ENCODE peak calls at places on chromosome 13, in five cellular contexts. D, U, Q, F and Y are unnamed samples.
A peak's percentile ranks its signal among the peaks of the same experiment; 100 is the strongest.

GRCh38 chr13:111429064-111429558 is 108.7 kb downstream of the TEX29 start:
- DNase-seq in U (no peak), Q (peak; percentile 82), F (peak; percentile 4), D (peak; percentile 37), Y (peak; percentile 37)

GRCh38 chr13:35489050-35489449 is 12.6 kb upstream of the MAB21L1 start:
- DNase-seq in Q (no peak), F (no peak), U (no peak), D (no peak), Y (no peak)

GRCh38 chr13:79987323-79987722 is 353.6 kb downstream of the SPRY2 start:
- DNase-seq in U (no peak), F (no peak), D (no peak), Q (no peak), Y (no peak)

GRCh38 chr13:44299544-44299943 is 74.1 kb upstream of the SERP2 start:
- DNase-seq in Q (no peak), U (no peak), D (no peak), F (no peak), Y (no peak)

GRCh38 chr13:49502954-49503353 is 7.2 kb downstream of the PHF11 start:
- DNase-seq in F (peak; percentile 21), U (no peak), D (no peak), Q (no peak), Y (no peak)

GRCh38 chr13:51298812-51299211 is 40.7 kb upstream of the SERPINE3 start:
- DNase-seq in Q (no peak), U (no peak), D (no peak), F (peak; percentile 26), Y (no peak)

GRCh38 chr13:48412100-48412556 is 785 bp downstream of the LPAR6 start:
- DNase-seq in F (peak; percentile 44), Q (no peak), U (no peak), D (no peak), Y (no peak)

GRCh38 chr13:113972451-113973217 is 1.2 kb downstream of the C13orf46 start:
- DNase-seq in D (no peak), F (no peak), U (no peak), Q (no peak), Y (no peak)

GRCh38 chr13:40667622-40667978 is 1.2 kb upstream of the FOXO1 start:
- DNase-seq in U (no peak), D (no peak), Q (no peak), F (no peak), Y (no peak)

GRCh38 chr13:103178986-103179695 is 112.9 kb upstream of the SLC10A2 start:
- DNase-seq in D (no peak), U (no peak), F (no peak), Q (no peak), Y (no peak)

GRCh38 chr13:40345654-40346372 is 320.6 kb downstream of the FOXO1 start:
- DNase-seq in F (no peak), Q (peak; percentile 46), D (no peak), U (no peak), Y (no peak)

DNA sequence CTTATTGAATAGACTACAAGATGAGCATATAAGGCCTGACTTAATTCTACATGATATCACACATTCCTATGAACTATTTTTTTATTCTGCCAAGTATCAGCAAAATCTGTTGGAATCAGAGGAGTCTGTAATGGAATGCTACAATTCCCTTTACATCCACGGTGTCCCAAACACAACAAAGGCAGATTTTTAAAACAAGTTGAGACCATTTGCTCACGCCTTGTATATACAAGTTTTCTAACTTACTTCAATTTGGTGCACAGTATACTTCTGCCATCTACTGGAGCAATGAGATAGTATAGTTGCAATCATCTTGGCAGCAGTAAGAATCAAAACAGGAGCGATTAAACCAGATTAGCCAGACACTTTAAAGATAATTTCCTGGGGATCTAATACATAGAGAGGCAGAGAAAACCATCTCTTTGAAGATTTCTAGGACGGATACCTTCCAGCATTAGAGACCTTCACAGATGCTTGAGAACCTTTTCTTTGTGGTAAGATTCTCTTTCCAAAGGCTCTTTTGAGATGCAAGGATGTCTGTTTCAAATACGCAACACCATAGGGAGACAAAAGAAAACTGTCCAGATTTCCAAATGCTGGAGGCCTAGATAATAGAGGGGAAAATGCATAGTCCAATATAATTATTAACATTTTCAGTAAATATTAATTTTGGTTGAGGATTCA is 302.0 kb upstream of the MIR17HG start:
- DNase-seq in D (no peak), U (no peak), F (peak; percentile 17), Q (no peak), Y (peak; percentile 5)
- H2BK12ac ChIP-seq in D (no peak overlapping the region), U (no peak overlapping the region), F (no peak overlapping the region), Q (no peak overlapping the region), Y (no peak overlapping the region)

DNA sequence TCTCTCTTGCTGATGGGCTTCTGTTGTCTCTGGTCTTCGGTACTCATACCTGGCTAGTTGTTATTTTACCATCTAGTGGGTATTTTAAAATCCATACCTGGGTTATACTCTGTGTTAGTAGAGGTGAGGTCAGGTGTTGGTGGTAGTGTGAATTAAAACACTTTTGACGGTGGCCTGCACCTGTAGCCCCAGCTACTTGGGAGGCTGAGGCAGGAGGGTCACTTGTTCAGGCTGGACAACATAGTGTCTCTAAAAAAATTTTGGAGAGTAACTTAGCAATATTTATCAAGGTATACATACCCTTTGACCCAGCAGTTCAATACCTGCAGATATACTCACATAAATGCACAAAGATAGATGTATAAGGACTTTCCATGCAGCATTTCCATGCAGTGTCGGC is 55.4 kb downstream of the GSX1 start:
- DNase-seq in U (no peak), D (no peak), F (no peak), Q (no peak), Y (no peak)
- H2BK12ac ChIP-seq in U (no peak overlapping the region), D (no peak overlapping the region), F (no peak overlapping the region), Q (no peak overlapping the region), Y (no peak overlapping the region)

GRCh38 chr13:66237411-66238062 is 992.6 kb downstream of the PCDH9 start:
- DNase-seq in F (no peak), D (no peak), Q (no peak), U (no peak), Y (peak; percentile 60)
- H2BK12ac ChIP-seq in F (no peak overlapping the region), D (no peak overlapping the region), Q (no peak overlapping the region), U (no peak overlapping the region), Y (no peak overlapping the region)

GRCh38 chr13:55615080-55615479 is 1525.6 kb upstream of the PRR20A start:
- DNase-seq in D (no peak), U (no peak), F (no peak), Q (no peak), Y (no peak)
- H2BK12ac ChIP-seq in D (no peak overlapping the region), U (no peak overlapping the region), F (no peak overlapping the region), Q (no peak overlapping the region), Y (no peak overlapping the region)

DNA sequence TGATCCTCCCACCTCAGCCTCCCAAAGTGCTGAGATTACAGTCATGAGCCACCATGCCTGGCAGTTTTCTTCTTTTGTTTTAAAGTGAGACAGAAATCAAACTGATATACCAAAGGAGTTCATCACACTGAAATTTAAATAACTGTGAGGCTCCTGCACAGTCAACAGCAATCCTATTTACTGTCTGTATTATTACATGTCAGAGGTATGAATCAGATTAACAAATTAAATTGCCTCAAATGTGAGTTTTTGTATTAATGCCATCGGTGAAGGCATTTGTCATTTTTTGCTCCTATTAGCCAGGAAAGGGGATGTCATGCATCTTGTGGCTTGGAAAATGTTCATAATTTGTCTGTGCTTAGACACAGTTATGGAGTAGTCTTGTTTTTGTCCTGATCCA is 20.4 kb downstream of the DCT start:
- DNase-seq in Q (no peak), F (no peak), U (no peak), D (no peak), Y (no peak)
- H2BK12ac ChIP-seq in Q (no peak overlapping the region), F (no peak overlapping the region), U (no peak overlapping the region), D (no peak overlapping the region), Y (no peak overlapping the region)

DNA sequence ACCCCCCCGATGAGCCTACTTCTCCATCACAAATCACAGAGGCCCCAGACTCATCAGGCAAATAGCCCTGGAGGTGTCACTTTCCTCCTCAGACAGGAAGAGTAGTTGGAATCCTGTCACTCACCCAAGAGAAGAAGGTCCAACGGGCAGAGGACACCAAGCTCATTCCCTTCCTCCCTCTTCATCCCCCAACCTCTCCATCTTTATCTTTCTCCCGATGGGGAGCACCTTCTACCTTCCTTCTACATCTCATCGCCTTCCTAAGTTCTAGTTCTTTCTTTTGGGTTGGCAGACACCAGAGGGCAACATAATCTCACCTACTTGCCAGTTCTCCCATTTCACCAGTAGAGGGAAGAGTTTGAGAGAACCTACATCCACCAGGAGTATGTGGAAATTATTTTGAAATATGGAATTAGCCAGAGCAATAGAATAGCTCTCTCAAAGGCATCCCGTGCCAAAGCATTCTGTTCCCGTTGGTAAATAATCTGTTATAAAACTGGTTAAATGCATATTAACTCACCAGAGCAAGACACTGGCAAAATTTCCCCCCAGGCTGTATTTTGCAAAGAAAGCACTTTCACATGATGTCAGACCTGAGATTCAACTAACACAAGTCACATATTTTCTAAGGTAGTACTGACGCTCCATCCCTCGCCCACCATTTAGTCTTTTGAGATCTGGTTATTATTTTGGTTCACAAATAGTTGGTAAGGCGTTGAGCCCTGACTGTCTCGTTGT is 55.0 kb downstream of the ZIC5 start:
- DNase-seq in Q (no peak), F (peak; percentile 72), D (peak; percentile 33), U (no peak), Y (no peak)
- H2BK12ac ChIP-seq in Q (no peak overlapping the region), F (no peak overlapping the region), D (no peak overlapping the region), U (peak overlapping the region; percentile 41), Y (peak overlapping the region; percentile 18)

GRCh38 chr13:94028234-94029145 is 451.0 kb downstream of the DCT start:
- DNase-seq in Q (no peak), U (no peak), F (peak; percentile 45), D (no peak), Y (no peak)

GRCh38 chr13:94033098-94033497 is 446.4 kb downstream of the DCT start:
- DNase-seq in D (no peak), Q (no peak), F (no peak), U (no peak), Y (no peak)

GRCh38 chr13:94031609-94032008 is 447.9 kb downstream of the DCT start:
- DNase-seq in U (no peak), D (no peak), Q (no peak), F (peak; percentile 44), Y (no peak)

GRCh38 chr13:94033830-94034642 is 445.4 kb downstream of the DCT start:
- DNase-seq in D (no peak), Q (no peak), F (no peak), U (no peak), Y (no peak)

DNA sequence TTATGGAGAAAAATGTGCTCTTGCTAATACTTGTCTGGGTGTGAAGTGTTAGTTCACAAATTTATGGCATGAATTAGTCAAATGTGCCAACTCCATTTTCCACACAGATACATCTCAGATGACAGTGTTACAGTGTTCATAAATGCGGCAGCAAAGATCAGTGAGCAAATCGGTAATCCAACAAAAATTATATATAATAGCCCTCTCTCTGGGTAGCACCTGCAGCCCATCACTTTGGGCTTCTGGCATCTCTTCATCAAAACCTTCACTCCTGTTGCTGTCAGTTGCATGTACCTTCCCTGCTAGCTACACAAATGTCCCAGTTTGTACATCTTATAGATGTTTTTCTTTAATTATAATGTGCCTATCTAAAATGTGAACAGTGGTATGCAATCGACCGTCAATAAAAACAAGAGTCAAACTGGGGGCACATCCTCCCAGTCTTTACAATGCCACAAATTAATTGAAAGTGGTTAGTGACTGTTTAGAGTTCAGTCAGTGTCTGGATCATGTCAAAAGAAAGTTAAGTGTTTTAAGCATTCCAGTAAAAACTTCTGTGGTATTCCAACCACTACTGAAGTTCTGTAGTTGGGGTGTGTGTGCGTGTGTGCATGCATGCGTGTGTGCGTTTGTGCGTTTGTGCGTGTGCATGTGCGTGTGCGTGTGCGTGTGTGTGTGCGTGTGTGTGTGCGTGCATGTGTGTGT is 448.9 kb downstream of the DCT start:
- DNase-seq in Q (no peak), D (no peak), U (no peak), F (peak; percentile 83), Y (no peak)
- H2BK12ac ChIP-seq in Q (no peak overlapping the region), D (no peak overlapping the region), U (no peak overlapping the region), F (no peak overlapping the region), Y (no peak overlapping the region)

GRCh38 chr13:26213982-26214381 is 8.1 kb downstream of the RNF6 start:
- DNase-seq in D (no peak), U (no peak), F (no peak), Q (no peak), Y (no peak)
- H2BK12ac ChIP-seq in D (no peak overlapping the region), U (no peak overlapping the region), F (no peak overlapping the region), Q (no peak overlapping the region), Y (no peak overlapping the region)

GRCh38 chr13:25847145-25847544 is 204.7 kb downstream of the SHISA2 start:
- DNase-seq in Q (no peak), U (no peak), F (no peak), D (no peak), Y (no peak)
- H2BK12ac ChIP-seq in Q (no peak overlapping the region), U (no peak overlapping the region), F (no peak overlapping the region), D (no peak overlapping the region), Y (no peak overlapping the region)